ENCODE peak calls at places on chromosomes 13 and 19, in six cellular contexts. D is NCI-H187 treated with DMSO at 0.1 percent for 48 hours; B is stimulated activated naive CD8-positive, alpha-beta T cell treated with anti-CD3 and anti-CD28 coated beads, Interleukin-15, Interleukin-2, amounts not matched to agents 100 U/mL and 50 U/mL, for 24 hours; U is mesendoderm; C is esophagus squamous epithelium; Q is Peyer's patch. J is an unnamed sample.

GRCh38 chr19:35419046-35419445 is 29.0 kb upstream of the FFAR2 start:
- DNase-seq in D (no peak), B (no peak), U (no peak), C (no peak), Q (no peak), J (no peak)

GRCh38 chr19:32606289-32606688 is 25.3 kb downstream of the PDCD5 start:
- DNase-seq in D (no peak), B (no peak), U (no peak), C (no peak), Q (no peak), J (no peak)

GRCh38 chr19:14525729-14526128 is 3.7 kb upstream of the TECR start:
- DNase-seq in D (no peak), B (no peak), U (no peak), C (no peak), Q (no peak), J (no peak)

GRCh38 chr19:50669319-50670101 is 20.3 kb downstream of the C19orf81 start:
- DNase-seq in D (no peak), B (peak; percentile 62), U (no peak), C (no peak), Q (no peak), J (peak; percentile 71)

GRCh38 chr19:46181386-46181774 is 33.3 kb downstream of the IGFL2 start:
- DNase-seq in D (no peak), B (peak; percentile 25), U (no peak), C (no peak), Q (no peak), J (peak; percentile 23)

GRCh38 chr19:31517466-31518180 is 168.4 kb upstream of the TSHZ3 start:
- DNase-seq in D (no peak), B (no peak), U (no peak), C (no peak), Q (no peak), J (no peak)

GRCh38 chr19:55277494-55277893 is 2.4 kb downstream of the HSPBP1 start:
- DNase-seq in D (no peak), B (no peak), U (no peak), C (no peak), Q (no peak), J (no peak)

GRCh38 chr13:50104493-50104892 is 89.2 kb downstream of the KCNRG start:
- DNase-seq in D (no peak), B (no peak), U (peak; percentile 13), C (no peak), Q (no peak), J (no peak)

GRCh38 chr13:23160241-23161175 is 20.3 kb upstream of the SGCG start:
- DNase-seq in D (no peak), B (no peak), U (peak; percentile 78), C (no peak), Q (no peak), J (peak; percentile 72)

GRCh38 chr13:31909889-31910551 is 121.6 kb upstream of the FRY start:
- DNase-seq in D (peak; percentile 9), B (peak; percentile 50), U (peak; percentile 66), C (no peak), Q (peak; percentile 18), J (peak; percentile 73)

GRCh38 chr19:32343550-32344262 is 1.7 kb upstream of the ZNF507 start:
- DNase-seq in D (no peak), B (no peak), U (peak; percentile 8), C (no peak), Q (no peak), J (no peak)

GRCh38 chr13:63680704-63681103 is 2265.1 kb upstream of the PCDH20 start:
- DNase-seq in D (no peak), B (no peak), U (peak; percentile 39), C (no peak), Q (no peak), J (no peak)

GRCh38 chr13:93690139-93690538 is 463.5 kb downstream of the GPC6 start:
- DNase-seq in D (no peak), B (no peak), U (peak; percentile 37), C (no peak), Q (no peak), J (peak; percentile 60)

GRCh38 chr13:31920301-31920818 is 111.2 kb upstream of the FRY start:
- DNase-seq in D (no peak), B (no peak), U (no peak), C (no peak), Q (no peak), J (no peak)

GRCh38 chr13:113562085-113562749 is 22.3 kb upstream of the TFDP1 start:
- DNase-seq in D (peak; percentile 60), B (peak; percentile 66), U (peak; percentile 86), C (no peak), Q (no peak), J (peak; percentile 93)

GRCh38 chr19:10744222-10744847 is 26.5 kb downstream of the DNM2 start:
- DNase-seq in D (no peak), B (no peak), U (no peak), C (no peak), Q (no peak), J (no peak)

GRCh38 chr19:45350477-45351058 is 10.0 kb downstream of the KLC3 start:
- DNase-seq in D (no peak), B (no peak), U (no peak), C (no peak), Q (no peak), J (no peak)

GRCh38 chr13:58528351-58528750 is 896.8 kb downstream of the PCDH17 start:
- DNase-seq in D (no peak), B (no peak), U (no peak), C (no peak), Q (no peak), J (no peak)

GRCh38 chr19:16118489-16119033 is 6.9 kb downstream of the RAB8A start:
- DNase-seq in D (no peak), B (peak; percentile 69), U (no peak), C (peak; percentile 35), Q (peak; percentile 85), J (no peak)

GRCh38 chr19:3184847-3185481 is 766 bp upstream of the NCLN start:
- DNase-seq in D (peak; percentile 84), B (peak; percentile 70), U (no peak), C (peak; percentile 60), Q (peak; percentile 81), J (no peak)

GRCh38 chr19:45852941-45853340 is 10.0 kb downstream of the SYMPK start:
- DNase-seq in D (no peak), B (no peak), U (no peak), C (no peak), Q (no peak), J (no peak)

GRCh38 chr13:97057196-97057595 is 62.9 kb upstream of the OXGR1 start:
- DNase-seq in D (no peak), B (no peak), U (no peak), C (no peak), Q (no peak), J (no peak)

GRCh38 chr13:19150226-19150625 is 31.4 kb downstream of the TUBA3C start:
- DNase-seq in D (no peak), B (no peak), U (no peak), C (no peak), Q (no peak), J (no peak)

GRCh38 chr13:85255978-85256377 is 543.2 kb downstream of the SLITRK6 start:
- DNase-seq in D (no peak), B (no peak), U (no peak), C (no peak), Q (no peak), J (no peak)

GRCh38 chr19:45340899-45341453 is 426 bp downstream of the KLC3 start:
- DNase-seq in D (no peak), B (no peak), U (peak; percentile 24), C (no peak), Q (no peak), J (peak; percentile 81)

GRCh38 chr19:30428281-30428680 is 56.1 kb downstream of the ZNF536 start:
- DNase-seq in D (no peak), B (no peak), U (no peak), C (no peak), Q (no peak), J (no peak)

GRCh38 chr19:2777952-2778683 is 5.0 kb downstream of the SGTA start:
- DNase-seq in D (no peak), B (no peak), U (no peak), C (no peak), Q (no peak), J (no peak)

GRCh38 chr13:30835442-30835841 is 70.6 kb upstream of the MEDAG start:
- DNase-seq in D (no peak), B (no peak), U (no peak), C (no peak), Q (no peak), J (no peak)

J was measured in endodermal cell.